ENCODE peak calls at places on chromosome 22, in seven cellular contexts. H is HCT116, E is HepG2, L is K562, M is SK-N-SH, S is H1, U is GM12878. Z is an unnamed sample.

GRCh38 chr22:31284241-31284745 is 8.0 kb downstream of the PIK3IP1 start:
- DNase-seq in H (no peak), E (peak), L (no peak), M (no peak), S (no peak), U (no peak), Z (no peak)

GRCh38 chr22:19114984-19115552 is 7.1 kb downstream of the DGCR2 start:
- DNase-seq in H (no peak), E (no peak), L (no peak), M (no peak), S (no peak), U (no peak), Z (no peak)

GRCh38 chr22:40714514-40714966 is 35.3 kb downstream of the MCHR1 start:
- DNase-seq in H (no peak), E (peak), L (no peak), M (no peak), S (no peak), U (no peak), Z (no peak)

GRCh38 chr22:37182101-37182948 is 5.7 kb downstream of the C1QTNF6 start:
- DNase-seq in H (no peak), E (no peak), L (peak), M (no peak), S (no peak), U (no peak), Z (no peak)

GRCh38 chr22:45528046-45528445 is 25.4 kb downstream of the FBLN1 start:
- DNase-seq in H (no peak), E (no peak), L (no peak), M (no peak), S (no peak), U (no peak), Z (no peak)

GRCh38 chr22:47391169-47392053 is 629.0 kb downstream of the TBC1D22A start:
- DNase-seq in H (no peak), E (no peak), L (no peak), M (no peak), S (no peak), U (no peak), Z (no peak)

GRCh38 chr22:37282385-37282677 is at the start of gene CYTH4:
- DNase-seq in H (no peak), E (no peak), L (no peak), M (no peak), S (no peak), U (no peak), Z (no peak)

GRCh38 chr22:36339171-36340065 is 48.3 kb downstream of the MYH9 start:
- DNase-seq in H (no peak), E (no peak), L (no peak), M (no peak), S (no peak), U (no peak), Z (no peak)

GRCh38 chr22:44357962-44358553 is 45.3 kb upstream of the SHISAL1 start:
- DNase-seq in H (no peak), E (no peak), L (no peak), M (no peak), S (no peak), U (no peak), Z (no peak)

GRCh38 chr22:35914665-35915476 is 113.8 kb downstream of the RBFOX2 start:
- DNase-seq in H (peak), E (peak), L (peak), M (peak), S (peak), U (no peak), Z (peak)

GRCh38 chr22:46598737-46599424 is 21.3 kb upstream of the GRAMD4 start:
- DNase-seq in H (no peak), E (no peak), L (no peak), M (no peak), S (no peak), U (no peak), Z (no peak)

GRCh38 chr22:30276041-30276440 is 9.4 kb upstream of the OSM start:
- DNase-seq in H (no peak), E (no peak), L (no peak), M (no peak), S (no peak), U (no peak), Z (no peak)

GRCh38 chr22:41048791-41049717 is 43.3 kb upstream of the EP300 start:
- DNase-seq in H (no peak), E (peak), L (peak), M (peak), S (no peak), U (no peak), Z (peak)

GRCh38 chr22:32603651-32604540 is 129.3 kb downstream of the FBXO7 start:
- DNase-seq in H (no peak), E (no peak), L (no peak), M (no peak), S (no peak), U (no peak), Z (no peak)

GRCh38 chr22:37633082-37633692 is 6.3 kb upstream of the SH3BP1 start:
- DNase-seq in H (no peak), E (no peak), L (no peak), M (no peak), S (no peak), U (peak), Z (no peak)

GRCh38 chr22:33971561-33971961 is 51.3 kb upstream of the LARGE1 start:
- DNase-seq in H (no peak), E (peak), L (no peak), M (no peak), S (no peak), U (no peak), Z (no peak)

GRCh38 chr22:30217698-30218565 is 28.6 kb downstream of the LIF start:
- DNase-seq in H (no peak), E (no peak), L (no peak), M (no peak), S (no peak), U (no peak), Z (no peak)

GRCh38 chr22:47374273-47374771 is 611.9 kb downstream of the TBC1D22A start:
- DNase-seq in H (no peak), E (no peak), L (no peak), M (no peak), S (no peak), U (no peak), Z (no peak)

GRCh38 chr22:36958366-36958765 is 44.9 kb downstream of the CSF2RB start:
- DNase-seq in H (no peak), E (no peak), L (no peak), M (no peak), S (no peak), U (no peak), Z (no peak)

GRCh38 chr22:45202333-45203149 is 38.2 kb downstream of the KIAA0930 start:
- DNase-seq in H (no peak), E (no peak), L (no peak), M (no peak), S (no peak), U (no peak), Z (no peak)

GRCh38 chr22:24775769-24776492 is 1.4 kb upstream of the PIWIL3 start:
- DNase-seq in H (no peak), E (no peak), L (no peak), M (no peak), S (no peak), U (no peak), Z (no peak)
- TF ChIP-seq JUND in H (no peak), E (no peak), L (no peak), M (no peak), S (no peak), U (no peak), Z (no peak)

GRCh38 chr22:17056058-17056457 is 28.7 kb upstream of the IL17RA start:
- DNase-seq in H (no peak), E (no peak), L (no peak), M (no peak), S (no peak), U (no peak), Z (no peak)

GRCh38 chr22:17056807-17057206 is 28.0 kb upstream of the IL17RA start:
- DNase-seq in H (no peak), E (no peak), L (no peak), M (no peak), S (no peak), U (no peak), Z (no peak)

GRCh38 chr22:17060126-17060525 is 24.7 kb upstream of the IL17RA start:
- DNase-seq in H (no peak), E (no peak), L (no peak), M (no peak), S (no peak), U (no peak), Z (no peak)

GRCh38 chr22:17063372-17064106 is 21.3 kb upstream of the IL17RA start:
- DNase-seq in H (no peak), E (no peak), L (no peak), M (no peak), S (no peak), U (no peak), Z (peak)

DNA sequence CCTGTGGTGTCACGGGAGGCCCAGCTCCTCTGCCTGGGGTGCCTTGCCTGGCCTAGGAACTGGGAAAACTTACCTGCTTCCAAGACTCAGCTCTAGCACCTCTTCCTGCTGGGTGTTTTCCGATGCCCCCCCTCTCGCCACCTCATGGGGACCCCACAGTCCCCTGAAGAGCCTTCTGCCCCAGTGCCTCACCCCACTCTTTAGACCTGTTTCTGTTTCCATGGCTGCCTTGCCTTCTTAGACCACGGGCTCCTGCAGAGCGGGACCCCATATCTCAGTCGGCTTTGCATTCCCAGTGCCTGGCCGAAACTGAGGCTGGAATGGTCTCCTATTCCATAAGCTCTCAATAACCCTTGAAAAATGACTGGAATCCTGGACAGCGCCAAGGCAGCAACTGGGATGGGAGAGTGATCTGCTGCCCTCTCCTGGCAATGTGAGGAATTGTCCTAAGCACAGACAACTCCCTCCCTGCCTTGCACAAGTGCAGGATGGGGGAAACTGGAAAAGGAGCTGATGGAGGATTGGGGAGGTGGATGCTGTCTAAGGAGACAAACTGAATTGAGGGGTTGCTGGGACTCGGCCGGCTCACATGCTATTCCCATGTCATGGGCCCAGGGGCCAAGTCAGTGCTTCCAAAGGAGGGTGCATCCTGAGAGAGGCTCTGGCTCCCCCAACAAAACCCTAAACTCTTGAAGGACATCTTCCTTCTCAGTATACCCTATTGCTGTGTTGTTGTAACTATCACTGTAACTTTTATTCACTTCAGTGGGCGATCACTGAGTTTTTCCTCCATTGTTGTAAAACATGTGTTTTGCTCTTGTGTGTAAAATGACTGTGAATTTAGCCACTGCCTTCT is 26.6 kb upstream of the IL17RA start:
- DNase-seq in H (peak), E (peak), L (peak), M (peak), S (peak), U (no peak), Z (peak)
- TF ChIP-seq JUND in H (no peak), E (no peak), L (no peak), M (no peak), S (no peak), U (no peak), Z (no peak)

DNA sequence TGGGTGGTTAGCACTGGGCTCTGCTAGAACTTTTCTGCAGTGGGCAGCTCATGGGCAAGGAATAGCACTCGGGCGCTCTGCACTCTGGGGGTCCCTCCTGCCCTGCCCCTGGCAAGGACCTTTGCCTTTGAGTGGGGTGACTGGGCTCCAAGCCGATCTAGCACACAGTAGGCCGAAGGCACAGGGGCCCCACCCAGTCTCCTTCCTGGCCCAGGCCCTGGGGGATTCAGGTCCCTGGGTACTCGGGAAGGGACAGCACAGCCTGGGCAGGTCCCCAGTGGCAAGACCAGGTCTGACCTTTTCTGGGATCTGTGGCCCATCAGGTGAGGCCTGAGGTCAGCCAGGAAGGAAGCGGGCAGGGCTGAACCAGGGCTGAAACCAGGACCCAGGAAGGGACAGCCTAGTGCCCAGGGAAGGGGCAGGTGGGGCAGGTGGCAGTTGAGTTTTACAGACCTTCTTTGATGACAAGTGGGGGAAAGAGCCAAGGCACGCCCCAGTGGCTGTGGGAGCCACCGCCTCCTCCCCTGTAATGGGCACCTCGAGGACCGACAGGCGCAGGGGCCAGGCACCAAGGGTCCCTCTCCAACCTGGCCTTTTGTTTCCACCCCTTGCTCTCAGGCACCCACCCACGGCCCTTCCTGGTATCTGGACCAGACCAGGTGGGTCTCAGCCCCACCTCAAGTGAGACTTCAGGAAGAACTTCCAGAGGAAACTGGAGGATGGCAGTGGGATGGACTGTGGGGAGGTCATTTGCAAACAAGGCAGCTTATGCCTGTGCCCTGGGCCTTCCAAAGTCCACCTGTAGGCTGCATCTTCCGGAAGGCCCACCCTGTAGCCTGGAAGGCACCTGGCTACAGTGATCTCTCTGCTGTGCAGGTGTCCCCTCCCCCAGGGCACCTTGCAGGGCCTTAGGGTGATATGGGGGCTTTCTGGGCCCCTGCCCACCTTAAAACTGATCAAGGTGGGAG is 883 bp upstream of the AIFM3 start:
- DNase-seq in H (no peak), E (no peak), L (no peak), M (peak), S (no peak), U (no peak), Z (no peak)
- TF ChIP-seq JUND in H (no peak), E (no peak), L (no peak), M (no peak), S (no peak), U (no peak), Z (no peak)

GRCh38 chr22:38685761-38686160 is 4.0 kb downstream of the TOMM22 start:
- DNase-seq in H (no peak), E (no peak), L (no peak), M (no peak), S (no peak), U (no peak), Z (no peak)
- TF ChIP-seq JUND in H (no peak), E (no peak), L (no peak), M (no peak), S (no peak), U (no peak), Z (no peak)

GRCh38 chr22:27238935-27239510 is 562.5 kb downstream of the MN1 start:
- DNase-seq in H (no peak), E (no peak), L (peak), M (peak), S (no peak), U (no peak), Z (no peak)
- TF ChIP-seq JUND in H (no peak), E (no peak), L (no peak), M (peak), S (no peak), U (no peak), Z (no peak)